ENCODE peak calls at places on chromosomes 3 and 15, in six cellular contexts. W, E, X, Y, H and J are unnamed samples.

GRCh38 chr3:14762701-14763100 is 56.1 kb upstream of the FGD5 start:
- DNase-seq in W (no peak), Y (no peak), E (no peak), H (no peak), X (no peak), J (no peak)

GRCh38 chr15:48052871-48053383 is 67.9 kb upstream of the SLC24A5 start:
- DNase-seq in H (no peak), X (no peak), Y (no peak), E (no peak), W (no peak), J (no peak)

GRCh38 chr15:77784361-77785292 is 151.9 kb upstream of the LINGO1 start:
- DNase-seq in X (peak; percentile 87), H (no peak), W (no peak), Y (no peak), E (no peak), J (no peak)

GRCh38 chr3:89697321-89697916 is 590.0 kb downstream of the EPHA3 start:
- DNase-seq in H (no peak), Y (no peak), X (no peak), E (no peak), W (no peak), J (no peak)

GRCh38 chr3:178494376-178494775 is 41.9 kb upstream of the KCNMB2 start:
- DNase-seq in H (no peak), E (no peak), X (no peak), Y (no peak), W (no peak), J (no peak)

GRCh38 chr15:74725241-74725774 is at the start of gene CYP1A1:
- DNase-seq in X (peak; percentile 68), Y (no peak), E (no peak), H (no peak), W (peak; percentile 27), J (no peak)

GRCh38 chr15:26656080-26656479 is 116.8 kb downstream of the GABRB3 start:
- DNase-seq in Y (no peak), H (no peak), X (no peak), E (no peak), W (no peak), J (no peak)

GRCh38 chr15:66931768-66932633 is 133.4 kb upstream of the SMAD3 start:
- DNase-seq in Y (no peak), E (no peak), W (no peak), X (peak; percentile 27), H (peak; percentile 91), J (no peak)

GRCh38 chr3:37904614-37905047 is 43.0 kb downstream of the CTDSPL start:
- DNase-seq in Y (no peak), E (no peak), W (no peak), X (no peak), H (no peak), J (no peak)

GRCh38 chr15:82047493-82048446 is 2.0 kb upstream of the MEX3B start:
- DNase-seq in W (no peak), H (no peak), X (peak; percentile 84), Y (no peak), E (no peak), J (no peak)

GRCh38 chr3:102129774-102130608 is 280.7 kb downstream of the NFKBIZ start:
- DNase-seq in Y (no peak), W (peak; percentile 18), X (no peak), E (no peak), H (no peak), J (no peak)

GRCh38 chr3:66816110-66816761 is 181.9 kb upstream of the KBTBD8 start:
- DNase-seq in X (peak; percentile 82), H (no peak), Y (no peak), E (no peak), W (no peak), J (no peak)

GRCh38 chr3:152892446-152892845 is 57.5 kb downstream of the P2RY1 start:
- DNase-seq in W (no peak), E (no peak), X (no peak), Y (no peak), H (no peak), J (no peak)

GRCh38 chr15:58498821-58499580 is 67.2 kb downstream of the LIPC start:
- DNase-seq in Y (no peak), X (no peak), H (no peak), W (no peak), E (no peak), J (peak; percentile 13)

GRCh38 chr3:105907790-105908189 is 39.0 kb upstream of the CBLB start:
- DNase-seq in E (no peak), X (no peak), H (no peak), Y (no peak), W (no peak), J (no peak)